ENCODE peak calls at places on chromosomes 13 and 19, in seven cellular contexts. F, Y, Q, M, N, B and E are unnamed samples.

GRCh38 chr19:22628401-22628800 is 5.7 kb upstream of the ZNF492 start:
- DNase-seq in Y (no peak), Q (no peak), B (no peak), M (no peak), F (no peak), N (no peak), E (no peak)

GRCh38 chr19:1942934-1943555 is 2.1 kb downstream of the CSNK1G2 start:
- DNase-seq in Q (no peak), B (no peak), N (no peak), Y (no peak), F (no peak), M (no peak), E (no peak)

GRCh38 chr13:43514326-43514725 is 272.4 kb downstream of the ENOX1 start:
- DNase-seq in N (no peak), Q (no peak), Y (no peak), M (no peak), F (no peak), B (no peak), E (no peak)

GRCh38 chr19:7455600-7456296 is 33.1 kb downstream of the PEX11G start:
- DNase-seq in F (no peak), B (no peak), Q (no peak), N (no peak), Y (no peak), M (no peak), E (no peak)

GRCh38 chr13:49791753-49792549 is 531 bp downstream of the KPNA3 start:
- DNase-seq in M (peak; percentile 62), N (peak; percentile 38), B (peak; percentile 63), F (no peak), Q (peak; percentile 64), Y (peak; percentile 81), E (peak; percentile 61)

GRCh38 chr19:2212861-2213711 is 23.0 kb downstream of the PLEKHJ1 start:
- DNase-seq in Y (no peak), Q (no peak), M (peak; percentile 87), F (no peak), N (no peak), B (no peak), E (no peak)

GRCh38 chr13:112154301-112155060 is 87.5 kb downstream of the SOX1 start:
- DNase-seq in M (no peak), N (no peak), F (no peak), Y (no peak), B (no peak), Q (no peak), E (no peak)

GRCh38 chr13:49869514-49869913 is 66.6 kb downstream of the SPRYD7 start:
- DNase-seq in N (no peak), M (no peak), Y (peak; percentile 45), B (no peak), F (no peak), Q (no peak), E (no peak)

GRCh38 chr13:87527036-87527435 is 144.1 kb upstream of the SLITRK5 start:
- DNase-seq in N (no peak), F (no peak), M (no peak), Q (no peak), Y (no peak), B (no peak), E (no peak)

GRCh38 chr13:27082325-27082724 is 89.3 kb downstream of the USP12 start:
- DNase-seq in F (no peak), Y (no peak), N (no peak), M (no peak), B (no peak), Q (no peak), E (no peak)

GRCh38 chr13:27183561-27184147 is 12.0 kb upstream of the USP12 start:
- DNase-seq in F (no peak), B (no peak), Q (no peak), Y (no peak), N (no peak), M (no peak), E (no peak)

GRCh38 chr19:13993554-13994308 is 12.4 kb downstream of the RFX1 start:
- DNase-seq in Q (no peak), Y (no peak), M (no peak), F (no peak), N (no peak), B (no peak), E (no peak)

GRCh38 chr13:60584976-60585375 is 188.0 kb downstream of the TDRD3 start:
- DNase-seq in N (peak; percentile 8), Q (no peak), B (peak; percentile 10), Y (no peak), F (no peak), M (no peak), E (no peak)

GRCh38 chr13:99150575-99151370 is 49.9 kb upstream of the UBAC2 start:
- DNase-seq in B (no peak), M (no peak), N (no peak), Y (peak; percentile 87), Q (no peak), F (no peak), E (no peak)